ENCODE peak calls at places on chromosomes 5 and 9, in eight cellular contexts. L, B, I, N, C, G, U and Q are unnamed samples.

GRCh38 chr9:124133752-124134151 is 122.2 kb downstream of the LHX2 start:
- DNase-seq in I (peak), G (peak), B (no peak), C (no peak), N (peak), L (no peak), U (peak), Q (peak)

GRCh38 chr9:72579880-72580570 is 58.6 kb downstream of the TMC1 start:
- DNase-seq in L (no peak), B (no peak), C (no peak), U (peak), N (no peak), G (no peak), I (no peak), Q (peak)

GRCh38 chr9:114805670-114806551 is at the start of gene TNFSF15:
- DNase-seq in G (peak), I (peak), L (no peak), B (peak), C (no peak), U (peak), N (peak), Q (peak)

GRCh38 chr5:98258939-98259338 is 514.5 kb upstream of the RGMB start:
- DNase-seq in N (no peak), I (no peak), B (no peak), L (no peak), U (peak), C (no peak), G (no peak), Q (no peak)

GRCh38 chr9:28051559-28051958 is 478.3 kb upstream of the C9orf72 start:
- DNase-seq in U (no peak), N (no peak), C (no peak), G (no peak), L (no peak), B (no peak), I (no peak), Q (peak)

GRCh38 chr5:134115806-134116175 is 1.3 kb downstream of the TCF7 start:
- DNase-seq in N (no peak), G (no peak), I (no peak), U (no peak), B (no peak), L (no peak), C (no peak), Q (no peak)

GRCh38 chr9:468766-469496 is 254.3 kb downstream of the DOCK8 start:
- DNase-seq in C (no peak), U (no peak), I (no peak), N (no peak), G (no peak), B (no peak), L (no peak), Q (no peak)

GRCh38 chr5:65926893-65927292 is 518 bp downstream of the ERBIN start:
- DNase-seq in B (no peak), L (no peak), N (no peak), C (no peak), I (no peak), G (no peak), U (peak), Q (peak)

GRCh38 chr9:35645736-35646582 is 4.8 kb downstream of the SIT1 start:
- DNase-seq in U (no peak), G (peak), B (peak), I (no peak), N (no peak), L (no peak), C (no peak), Q (no peak)

GRCh38 chr5:926416-927171 is 33.9 kb downstream of the TRIP13 start:
- DNase-seq in G (peak), L (no peak), N (no peak), B (peak), U (no peak), I (no peak), C (no peak), Q (no peak)

GRCh38 chr9:112945620-112946208 is 55.0 kb upstream of the SLC46A2 start:
- DNase-seq in U (no peak), N (no peak), G (peak), C (no peak), I (peak), B (no peak), L (no peak), Q (no peak)

GRCh38 chr5:10668697-10669096 is 92.3 kb downstream of the DAP start:
- DNase-seq in G (no peak), L (no peak), C (no peak), U (no peak), N (no peak), I (no peak), B (no peak), Q (peak)

GRCh38 chr5:108749130-108749861 is 1.6 kb downstream of the FER start:
- DNase-seq in B (peak), N (no peak), I (peak), C (no peak), L (no peak), U (peak), G (peak), Q (peak)

GRCh38 chr5:111734013-111734412 is 23.0 kb downstream of the NREP start:
- DNase-seq in G (no peak), L (no peak), I (no peak), U (peak), B (no peak), N (no peak), C (no peak), Q (no peak)

GRCh38 chr9:133612051-133612450 is 2.9 kb upstream of the FAM163B start:
- DNase-seq in G (no peak), N (no peak), I (no peak), B (no peak), L (no peak), U (no peak), C (no peak), Q (no peak)

GRCh38 chr5:65840071-65840470 is 86.3 kb upstream of the ERBIN start:
- DNase-seq in B (no peak), U (no peak), I (no peak), L (no peak), G (no peak), N (no peak), C (no peak), Q (no peak)

GRCh38 chr5:51194626-51195025 is 188.6 kb upstream of the ISL1 start:
- DNase-seq in B (no peak), N (no peak), C (no peak), L (no peak), U (no peak), G (no peak), I (no peak), Q (no peak)

GRCh38 chr5:172805736-172806255 is 28.3 kb upstream of the ERGIC1 start:
- DNase-seq in G (no peak), B (no peak), N (no peak), C (no peak), I (no peak), L (no peak), U (no peak), Q (no peak)

GRCh38 chr5:52947208-52947607 is 41.9 kb upstream of the ITGA2 start:
- DNase-seq in U (peak), C (no peak), I (no peak), N (no peak), B (no peak), L (no peak), G (no peak), Q (no peak)

GRCh38 chr9:116027511-116027910 is 126.1 kb upstream of the PAPPA start:
- DNase-seq in I (peak), G (no peak), B (no peak), N (no peak), L (no peak), U (peak), C (no peak), Q (peak)

GRCh38 chr5:10457682-10458574 is 16.2 kb downstream of the ROPN1L start:
- DNase-seq in L (no peak), B (no peak), I (peak), C (no peak), U (no peak), N (no peak), G (peak), Q (no peak)

GRCh38 chr9:27572918-27573698 is at the start of gene C9orf72:
- DNase-seq in I (no peak), B (peak), C (peak), G (peak), L (peak), N (peak), U (peak), Q (peak)

GRCh38 chr5:137754961-137755762 is 999 bp upstream of the HNRNPA0 start:
- DNase-seq in C (no peak), I (no peak), U (no peak), L (no peak), N (no peak), G (no peak), B (no peak), Q (no peak)

GRCh38 chr5:148849461-148849860 is 23.1 kb downstream of the ADRB2 start:
- DNase-seq in L (no peak), G (no peak), U (no peak), C (peak), B (no peak), N (no peak), I (no peak), Q (no peak)

GRCh38 chr5:68711311-68712200 is 382.3 kb upstream of the SLC30A5 start:
- DNase-seq in B (no peak), I (no peak), L (no peak), G (no peak), N (no peak), U (no peak), C (no peak), Q (no peak)

GRCh38 chr9:128689820-128690683 is 1.0 kb downstream of the SET start:
- DNase-seq in G (peak), L (peak), I (peak), U (peak), B (no peak), C (no peak), N (peak), Q (no peak)

GRCh38 chr9:77386187-77386586 is 208.9 kb downstream of the VPS13A start:
- DNase-seq in G (peak), C (no peak), I (no peak), N (no peak), B (no peak), U (no peak), L (no peak), Q (no peak)

GRCh38 chr9:128733256-128733655 is 9.3 kb upstream of the ZDHHC12 start:
- DNase-seq in C (no peak), I (peak), N (peak), B (no peak), U (peak), L (no peak), G (peak), Q (peak)

GRCh38 chr5:6195711-6196358 is 182.5 kb downstream of the MED10 start:
- DNase-seq in C (no peak), G (peak), N (no peak), U (no peak), I (no peak), B (no peak), L (no peak), Q (no peak)

GRCh38 chr5:117095803-117096332 is 521.2 kb upstream of the SEMA6A start:
- DNase-seq in B (no peak), U (no peak), C (no peak), N (no peak), I (no peak), G (peak), L (no peak), Q (no peak)